ENCODE peak calls at places on chromosomes 2 and 18, in five cellular contexts. O is astrocyte, G is kidney, D is neural progenitor cell, L is fibroblast of lung. J is an unnamed sample.

GRCh38 chr2:37080231-37080630 is 3.9 kb downstream of the HEATR5B start:
- DNase-seq in O (no peak), D (no peak), G (no peak), L (no peak), J (no peak)

GRCh38 chr2:236665572-236666118 is 96.0 kb downstream of the ACKR3 start:
- DNase-seq in D (no peak), L (no peak), O (peak; percentile 42), G (peak; percentile 21), J (no peak)

GRCh38 chr2:61993422-61994024 is 88.0 kb downstream of the COMMD1 start:
- DNase-seq in L (peak; percentile 71), O (peak; percentile 20), D (peak; percentile 55), G (no peak), J (peak; percentile 68)

GRCh38 chr2:12303181-12304030 is 413.3 kb upstream of the TRIB2 start:
- DNase-seq in G (no peak), D (no peak), L (peak; percentile 99), O (peak; percentile 94), J (peak; percentile 87)

GRCh38 chr2:227717687-227718567 is at the start of gene SLC19A3:
- DNase-seq in G (peak; percentile 93), L (peak; percentile 94), D (peak; percentile 94), O (peak; percentile 75), J (no peak)

GRCh38 chr2:224910535-224910934 is 131.7 kb downstream of the DOCK10 start:
- DNase-seq in O (peak; percentile 36), L (peak; percentile 58), G (no peak), D (no peak), J (no peak)

GRCh38 chr18:45103319-45104070 is 422.8 kb downstream of the SETBP1 start:
- DNase-seq in O (no peak), L (no peak), D (no peak), G (no peak), J (no peak)

GRCh38 chr2:168201722-168202121 is 45.7 kb downstream of the STK39 start:
- DNase-seq in L (no peak), G (no peak), O (no peak), D (no peak), J (no peak)

GRCh38 chr2:96940991-96941775 is 45.2 kb downstream of the FAM178B start:
- DNase-seq in G (no peak), O (no peak), D (no peak), L (no peak), J (no peak)

GRCh38 chr2:213016984-213017351 is 134.4 kb downstream of the IKZF2 start:
- DNase-seq in L (peak; percentile 6), O (peak; percentile 54), D (no peak), G (no peak), J (no peak)

GRCh38 chr2:122927217-122927616 is 1097.9 kb upstream of the CNTNAP5 start:
- DNase-seq in O (no peak), L (no peak), D (peak; percentile 80), G (no peak), J (no peak)

GRCh38 chr18:41146301-41146700 is 808.7 kb upstream of the PIK3C3 start:
- DNase-seq in D (peak; percentile 48), L (no peak), G (no peak), O (no peak), J (no peak)

GRCh38 chr2:167318581-167318980 is 430.3 kb downstream of the XIRP2 start:
- DNase-seq in G (no peak), O (no peak), D (no peak), L (no peak), J (no peak)

GRCh38 chr2:58291726-58292430 is 50.8 kb upstream of the FANCL start:
- DNase-seq in O (no peak), G (no peak), L (no peak), D (no peak), J (no peak)

GRCh38 chr2:121098556-121098955 is 186.4 kb downstream of the TFCP2L1 start:
- DNase-seq in L (no peak), D (no peak), O (no peak), G (no peak), J (no peak)

GRCh38 chr2:183059561-183059960 is 19.0 kb upstream of the DUSP19 start:
- DNase-seq in D (no peak), O (peak; percentile 89), G (no peak), L (peak; percentile 85), J (peak; percentile 88)

GRCh38 chr2:70199320-70199864 is 8.6 kb upstream of the C2orf42 start:
- DNase-seq in O (no peak), D (no peak), G (no peak), L (no peak), J (no peak)

GRCh38 chr2:48312126-48312525 is 217.8 kb upstream of the STON1 start:
- DNase-seq in L (no peak), D (no peak), O (peak; percentile 22), G (no peak), J (peak; percentile 96)

GRCh38 chr2:129469881-129470280 is 509.6 kb upstream of the RAB6C start:
- DNase-seq in G (no peak), D (no peak), O (no peak), L (no peak), J (no peak)

GRCh38 chr2:47534179-47534919 is 131.4 kb downstream of the MSH2 start:
- DNase-seq in G (no peak), L (peak; percentile 78), D (no peak), O (peak; percentile 86), J (peak; percentile 74)

GRCh38 chr2:215611609-215612386 is 175.9 kb upstream of the FN1 start:
- DNase-seq in L (no peak), D (no peak), O (no peak), G (no peak), J (no peak)

GRCh38 chr2:167843657-167844056 is 403.7 kb downstream of the STK39 start:
- DNase-seq in O (no peak), L (no peak), G (no peak), D (no peak), J (no peak)

GRCh38 chr2:234240917-234241316 is 190.4 kb downstream of the SPP2 start:
- DNase-seq in O (peak; percentile 99), D (no peak), L (peak; percentile 68), G (no peak), J (peak; percentile 65)

GRCh38 chr2:234462218-234462992 is 34.5 kb downstream of the ARL4C start:
- DNase-seq in D (no peak), O (no peak), G (no peak), L (no peak), J (no peak)

GRCh38 chr2:61727746-61728145 is 126.1 kb downstream of the FAM161A start:
- DNase-seq in G (no peak), L (peak; percentile 5), D (no peak), O (peak; percentile 15), J (peak; percentile 8)

GRCh38 chr2:10309286-10309685 is 6.6 kb downstream of the HPCAL1 start:
- DNase-seq in D (no peak), G (no peak), L (no peak), O (no peak), J (no peak)

GRCh38 chr2:200862532-200863000 is 1.9 kb downstream of the CLK1 start:
- DNase-seq in O (peak; percentile 82), D (peak; percentile 9), L (peak; percentile 78), G (no peak), J (peak; percentile 56)

GRCh38 chr2:26122633-26123032 is 50.3 kb upstream of the GAREM2 start:
- DNase-seq in L (no peak), D (no peak), O (no peak), G (no peak), J (no peak)

GRCh38 chr2:85468704-85469349 is 50.3 kb downstream of the SH2D6 start:
- DNase-seq in O (peak; percentile 72), G (no peak), L (peak; percentile 47), D (peak; percentile 46), J (peak; percentile 95)

GRCh38 chr2:55112229-55113016 is 62.2 kb upstream of the RTN4 start:
- DNase-seq in L (peak; percentile 79), D (peak; percentile 25), O (peak; percentile 73), G (peak; percentile 96), J (no peak)
- H3K9ac ChIP-seq in L (no peak overlapping the region), D (no peak overlapping the region), O (peak overlapping the region; percentile 73), G (no peak overlapping the region), J (no peak overlapping the region)

DNA sequence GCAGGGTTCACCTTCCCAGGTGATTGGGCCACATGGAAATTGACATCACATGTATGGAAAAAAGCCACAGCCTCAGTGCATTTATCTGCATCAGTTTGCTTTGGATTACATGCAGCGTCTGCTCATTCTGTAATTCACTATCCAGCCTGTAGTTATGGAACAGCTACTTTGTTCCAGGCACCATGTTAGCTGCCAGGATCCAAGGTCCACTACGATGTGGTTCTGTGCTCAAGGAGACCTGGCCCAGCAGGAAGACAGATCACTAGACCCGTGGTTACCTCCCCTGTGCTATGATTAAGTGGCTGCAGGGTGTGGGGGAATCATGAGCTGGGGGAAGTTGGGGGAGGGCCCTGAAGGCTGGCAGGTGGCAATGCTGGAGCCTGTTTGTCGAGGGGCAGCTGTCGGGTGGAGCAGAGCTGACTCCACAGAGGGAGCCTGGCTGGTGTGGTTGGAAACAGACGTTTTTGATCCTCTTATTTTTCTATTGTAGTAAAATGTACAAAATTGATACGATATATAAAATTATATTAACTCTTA is 58.6 kb downstream of the TSHZ1 start:
- DNase-seq in O (no peak), G (no peak), L (no peak), D (no peak), J (no peak)
- H3K9ac ChIP-seq in O (no peak overlapping the region), G (no peak overlapping the region), L (no peak overlapping the region), D (no peak overlapping the region), J (no peak overlapping the region)

DNA sequence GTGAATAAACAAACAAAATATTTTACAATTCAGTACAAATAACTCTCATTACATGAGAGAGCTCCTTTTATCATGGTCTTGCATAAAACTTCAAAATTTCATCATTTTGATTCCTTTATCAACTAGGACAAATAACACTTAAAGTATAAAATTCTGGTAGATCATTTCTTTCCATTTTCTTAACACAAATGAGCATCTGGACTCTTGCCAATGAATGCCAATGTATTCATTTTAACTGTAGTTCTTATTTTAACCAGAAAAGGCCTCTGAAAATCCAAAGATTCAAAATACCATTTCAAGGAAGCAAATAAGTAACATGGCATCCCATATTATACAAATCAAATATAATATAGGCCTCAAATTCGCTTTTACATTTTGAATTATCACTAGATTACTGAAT is 13.8 kb upstream of the POU3F3 start:
- DNase-seq in G (no peak), D (no peak), L (no peak), O (no peak), J (no peak)
- H3K9ac ChIP-seq in G (no peak overlapping the region), D (no peak overlapping the region), L (no peak overlapping the region), O (no peak overlapping the region), J (no peak overlapping the region)

GRCh38 chr2:148719195-148719749 is 74.7 kb downstream of the EPC2 start:
- DNase-seq in O (no peak), G (no peak), D (no peak), L (no peak), J (no peak)

GRCh38 chr2:148718039-148718438 is 73.5 kb downstream of the EPC2 start:
- DNase-seq in O (no peak), D (no peak), L (no peak), G (no peak), J (no peak)

GRCh38 chr2:148721520-148721931 is 77.0 kb downstream of the EPC2 start:
- DNase-seq in G (no peak), O (no peak), D (no peak), L (peak; percentile 14), J (no peak)

GRCh38 chr2:148720501-148720998 is 76.0 kb downstream of the EPC2 start:
- DNase-seq in O (no peak), D (no peak), L (peak; percentile 76), G (peak; percentile 65), J (no peak)

DNA sequence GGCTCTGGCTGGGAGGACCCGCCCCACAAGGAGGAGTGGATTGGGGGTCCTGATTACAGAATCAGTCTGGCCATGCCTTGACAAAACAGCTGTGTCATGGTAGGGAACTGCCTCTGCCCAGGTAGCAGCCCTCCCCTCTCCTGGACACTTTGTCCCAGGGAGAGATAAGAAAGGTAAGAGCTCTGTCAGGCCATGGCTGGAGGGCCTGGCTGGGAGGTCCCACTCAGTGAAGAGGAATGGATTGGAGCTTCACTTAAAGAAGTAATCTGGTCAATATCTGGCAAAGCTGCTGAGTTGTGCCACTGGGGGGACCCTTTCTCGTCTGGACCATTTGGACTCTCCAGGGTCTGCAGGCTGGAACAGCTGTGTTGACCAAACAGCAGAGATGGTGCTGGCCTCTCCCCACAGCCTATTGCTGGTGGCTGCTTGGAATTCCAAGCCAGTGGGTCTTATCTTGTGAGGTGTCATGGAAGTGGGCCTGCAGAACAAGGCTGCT is 75.4 kb downstream of the EPC2 start:
- DNase-seq in D (no peak), G (no peak), L (no peak), O (no peak), J (no peak)
- H3K9ac ChIP-seq in D (no peak overlapping the region), G (no peak overlapping the region), L (no peak overlapping the region), O (no peak overlapping the region), J (no peak overlapping the region)

J was measured in PC-3.